ENCODE peak calls at places on chromosomes 7 and 10, in four cellular contexts. R, P, O and V are unnamed samples.

GRCh38 chr7:155232911-155233702 is 64.6 kb upstream of the INSIG1 start:
- DNase-seq in O (no peak), P (no peak), R (no peak), V (no peak)

GRCh38 chr7:39758234-39758970 is 135.0 kb downstream of the RALA start:
- DNase-seq in O (no peak), R (no peak), P (no peak), V (no peak)

GRCh38 chr7:41046221-41046761 is 656.6 kb downstream of the INHBA start:
- DNase-seq in P (no peak), O (no peak), R (no peak), V (no peak)

GRCh38 chr7:142485617-142486226 is 227.9 kb upstream of the PRSS58 start:
- DNase-seq in P (peak), O (peak), R (no peak), V (no peak)

GRCh38 chr10:13074562-13075451 is 25.2 kb upstream of the OPTN start:
- DNase-seq in P (peak), R (peak), O (peak), V (no peak)

GRCh38 chr7:45585628-45586027 is 11.5 kb downstream of the ADCY1 start:
- DNase-seq in R (no peak), O (no peak), P (no peak), V (no peak)

GRCh38 chr7:43314379-43315158 is 202.1 kb downstream of the HECW1 start:
- DNase-seq in P (no peak), R (no peak), O (no peak), V (no peak)

GRCh38 chr10:102229810-102230263 is 3.7 kb downstream of the ELOVL3 start:
- DNase-seq in R (peak), O (peak), P (peak), V (peak)

GRCh38 chr10:89921422-89921821 is 220.0 kb downstream of the KIF20B start:
- DNase-seq in P (no peak), R (no peak), O (no peak), V (no peak)

GRCh38 chr7:117672433-117672832 is 192.6 kb downstream of the CFTR start:
- DNase-seq in O (no peak), P (no peak), R (no peak), V (no peak)

GRCh38 chr7:24573554-24574338 is 494 bp downstream of the PALS2 start:
- DNase-seq in O (peak), R (peak), P (peak), V (no peak)

GRCh38 chr10:63265646-63266207 is 132.6 kb downstream of the NRBF2 start:
- DNase-seq in P (no peak), O (no peak), R (no peak), V (no peak)

GRCh38 chr7:36563706-36564325 is 160.5 kb downstream of the AOAH start:
- DNase-seq in O (no peak), P (no peak), R (no peak), V (no peak)

GRCh38 chr7:132422502-132423101 is 153.7 kb downstream of the PLXNA4 start:
- DNase-seq in O (no peak), P (no peak), R (no peak), V (no peak)

GRCh38 chr10:70688828-70689227 is 16.5 kb downstream of the ADAMTS14 start:
- DNase-seq in O (no peak), P (no peak), R (no peak), V (no peak)

GRCh38 chr7:44379366-44380178 is 54.2 kb upstream of the CAMK2B start:
- DNase-seq in O (no peak), P (peak), R (no peak), V (no peak)
- TF ChIP-seq CBFB in O (no peak), P (no peak), R (no peak), V (no peak)

DNA sequence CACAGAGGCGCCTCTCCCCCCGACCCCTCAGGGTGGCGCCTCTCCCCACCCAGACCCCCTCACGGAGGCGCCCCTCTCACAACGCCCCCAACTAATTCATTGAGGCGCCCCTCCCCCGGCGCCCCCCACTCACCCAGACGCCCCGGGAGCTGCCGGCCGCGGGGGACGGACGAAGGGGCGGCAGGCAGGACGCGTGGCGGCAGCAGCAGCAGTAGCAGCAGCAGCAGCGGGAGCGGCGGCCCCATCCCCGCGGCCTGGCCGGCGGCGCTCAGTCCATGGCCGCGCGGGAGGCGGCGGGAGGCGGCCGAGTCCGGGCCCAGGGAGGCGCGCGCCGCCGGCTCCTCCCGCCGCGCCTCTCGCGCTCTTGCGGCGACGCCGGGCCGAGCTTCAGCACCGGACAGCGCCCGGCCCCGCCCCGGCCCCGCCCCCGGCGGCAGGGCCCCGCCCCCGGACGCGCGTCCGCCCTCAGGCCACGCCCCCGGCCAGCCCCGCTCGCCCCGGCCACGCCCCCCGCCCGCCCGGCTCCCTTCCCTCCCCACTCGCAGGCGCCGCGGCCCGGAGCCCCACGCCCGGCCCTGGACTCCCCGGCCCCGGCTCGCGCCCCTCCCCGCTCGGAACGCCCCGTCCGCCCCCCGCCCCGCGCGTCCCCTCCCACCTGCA is at the start of gene PTPRN2:
- DNase-seq in R (no peak), P (peak), O (peak), V (no peak)
- TF ChIP-seq CBFB in R (no peak), P (no peak), O (no peak), V (no peak)

GRCh38 chr10:91344117-91344856 is 65.9 kb upstream of the HECTD2 start:
- DNase-seq in O (no peak), R (no peak), P (no peak), V (no peak)

GRCh38 chr10:91345716-91346115 is 64.4 kb upstream of the HECTD2 start:
- DNase-seq in P (no peak), R (no peak), O (no peak), V (no peak)

GRCh38 chr10:91343010-91343409 is 67.1 kb upstream of the HECTD2 start:
- DNase-seq in R (no peak), O (no peak), P (no peak), V (no peak)

GRCh38 chr10:91339729-91340128 is 70.4 kb upstream of the HECTD2 start:
- DNase-seq in O (no peak), P (no peak), R (no peak), V (no peak)

DNA sequence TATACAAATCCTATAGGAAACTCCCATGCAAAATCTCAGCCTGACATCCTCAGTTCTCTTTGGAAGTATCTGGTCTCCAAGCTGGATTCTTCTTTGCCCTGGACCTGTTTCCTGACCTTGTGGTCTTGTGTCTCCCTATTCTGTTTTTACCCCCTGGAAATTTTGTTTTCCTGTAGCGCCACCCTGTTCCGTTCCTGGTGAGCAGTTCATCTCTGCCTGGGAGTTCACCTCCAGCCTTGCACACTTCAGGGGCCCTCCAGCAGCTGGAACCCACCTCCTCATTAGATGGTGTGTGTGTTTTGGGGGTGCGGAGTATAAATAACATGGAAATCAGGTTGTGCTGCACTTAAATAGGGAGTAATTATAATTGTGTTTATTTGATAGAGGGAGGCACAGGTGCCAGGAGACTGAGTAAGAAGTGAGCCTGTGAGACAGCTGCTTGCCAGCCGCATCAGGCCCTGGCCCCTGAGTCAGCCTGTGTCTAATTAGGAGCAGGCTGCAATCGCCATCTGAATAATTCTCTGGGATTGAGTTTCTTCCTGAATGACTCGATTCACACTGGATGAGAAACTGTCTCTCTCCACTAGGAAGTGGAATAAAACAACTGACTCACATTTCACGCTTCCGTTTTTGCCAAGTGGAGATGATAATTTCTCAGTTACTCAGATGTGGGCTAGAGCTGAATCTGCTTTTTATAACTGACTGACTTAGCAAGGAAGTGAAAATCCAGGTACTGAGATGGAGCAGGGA is 69.4 kb upstream of the HECTD2 start:
- DNase-seq in O (no peak), R (no peak), P (no peak), V (no peak)
- TF ChIP-seq CBFB in O (no peak), R (no peak), P (no peak), V (no peak)

DNA sequence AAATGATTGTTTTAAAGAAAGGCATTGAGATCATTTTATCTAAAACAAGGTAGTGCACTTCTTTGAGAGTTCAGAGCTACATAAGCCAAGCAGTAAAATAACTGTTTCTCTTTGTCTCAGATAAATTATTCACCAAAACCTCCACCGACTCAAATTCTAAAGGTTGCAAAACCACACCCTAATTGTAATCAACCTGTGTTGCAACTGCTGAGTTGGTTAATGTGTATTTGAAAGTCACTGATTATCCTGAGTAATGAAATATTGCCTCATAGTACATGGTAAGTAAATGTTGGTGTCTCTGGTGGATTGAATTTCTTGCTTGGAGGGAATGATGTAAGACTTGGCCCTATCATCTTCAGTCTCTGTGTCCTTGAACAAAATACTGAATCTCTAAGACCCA is 35.9 kb upstream of the CYP2C9 start:
- DNase-seq in R (peak), P (no peak), O (no peak), V (no peak)
- TF ChIP-seq CBFB in R (no peak), P (no peak), O (no peak), V (no peak)

DNA sequence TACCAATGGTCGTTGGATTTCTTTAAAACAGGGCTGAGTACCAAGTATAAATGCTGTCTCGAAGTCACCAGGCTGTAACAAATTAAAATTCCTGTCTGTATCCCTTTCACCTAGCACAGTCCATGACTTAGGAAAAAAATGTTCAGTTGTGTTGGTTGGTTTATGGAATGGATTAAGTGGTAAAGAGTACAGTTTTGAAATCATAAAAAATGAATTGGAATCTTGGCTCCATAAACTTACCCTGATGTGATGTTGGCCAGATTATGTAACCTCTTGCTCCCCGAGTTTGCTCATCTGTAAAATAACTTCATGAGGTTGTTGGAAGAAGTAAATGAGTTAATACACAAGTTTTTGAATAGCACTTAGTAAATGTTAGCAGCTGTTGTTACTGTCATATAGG is 363.9 kb upstream of the LRGUK start:
- DNase-seq in P (no peak), R (no peak), O (no peak), V (no peak)
- TF ChIP-seq CBFB in P (no peak), R (no peak), O (no peak), V (no peak)

GRCh38 chr10:78961760-78962159 is 107.0 kb upstream of the ZMIZ1 start:
- DNase-seq in P (no peak), R (no peak), O (no peak), V (no peak)

GRCh38 chr10:78959901-78960300 is 108.9 kb upstream of the ZMIZ1 start:
- DNase-seq in R (no peak), P (no peak), O (no peak), V (no peak)

GRCh38 chr10:78957471-78958039 is 111.2 kb upstream of the ZMIZ1 start:
- DNase-seq in P (no peak), O (no peak), R (no peak), V (no peak)

GRCh38 chr10:78959217-78959616 is 109.5 kb upstream of the ZMIZ1 start:
- DNase-seq in R (no peak), O (no peak), P (peak), V (no peak)

GRCh38 chr10:78960316-78960800 is 108.4 kb upstream of the ZMIZ1 start:
- DNase-seq in O (no peak), R (no peak), P (no peak), V (no peak)
- TF ChIP-seq CBFB in O (no peak), R (no peak), P (no peak), V (no peak)

GRCh38 chr7:111951027-111951426 is 255.2 kb downstream of the DOCK4 start:
- DNase-seq in R (no peak), P (no peak), O (no peak), V (no peak)

GRCh38 chr7:111954056-111954455 is 252.1 kb downstream of the DOCK4 start:
- DNase-seq in P (no peak), R (no peak), O (no peak), V (no peak)

GRCh38 chr7:111954474-111955311 is 251.5 kb downstream of the DOCK4 start:
- DNase-seq in O (no peak), P (no peak), R (no peak), V (no peak)

GRCh38 chr7:111958431-111958830 is 247.8 kb downstream of the DOCK4 start:
- DNase-seq in P (no peak), O (no peak), R (no peak), V (no peak)

DNA sequence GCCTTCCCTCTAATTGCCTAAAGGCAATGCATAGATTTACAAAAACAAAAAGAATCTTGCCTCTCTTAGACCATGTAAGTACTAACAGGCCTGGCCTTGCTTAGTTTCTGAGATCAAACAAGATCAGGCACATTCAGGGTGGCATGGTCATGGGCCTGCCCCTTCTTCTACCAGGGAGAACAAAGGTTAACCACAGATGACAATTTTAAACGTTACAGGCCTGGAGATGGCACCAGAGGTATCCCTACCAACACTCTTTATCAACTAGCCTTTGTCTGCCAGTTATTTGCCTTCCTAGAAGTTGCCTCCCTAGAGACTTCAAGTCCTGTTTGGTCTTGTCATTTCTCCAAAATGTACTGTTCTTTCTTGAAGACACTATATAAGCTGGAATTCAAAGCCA is 252.6 kb downstream of the DOCK4 start:
- DNase-seq in P (no peak), O (no peak), R (peak), V (peak)
- TF ChIP-seq CBFB in P (no peak), O (no peak), R (no peak), V (no peak)

GRCh38 chr10:48813825-48814224 is 125.8 kb downstream of the LRRC18 start:
- DNase-seq in O (no peak), P (no peak), R (no peak), V (no peak)

GRCh38 chr10:48809261-48809660 is 124.6 kb downstream of the WDFY4 start:
- DNase-seq in P (no peak), R (no peak), O (no peak), V (no peak)

GRCh38 chr10:48814933-48815332 is 124.7 kb downstream of the LRRC18 start:
- DNase-seq in P (no peak), O (no peak), R (no peak), V (no peak)

GRCh38 chr10:48811461-48811860 is 126.8 kb downstream of the WDFY4 start:
- DNase-seq in R (no peak), O (no peak), P (no peak), V (no peak)

GRCh38 chr10:48811917-48812316 is 127.2 kb downstream of the WDFY4 start:
- DNase-seq in P (no peak), R (no peak), O (no peak), V (no peak)
- TF ChIP-seq CBFB in P (no peak), R (no peak), O (no peak), V (no peak)

DNA sequence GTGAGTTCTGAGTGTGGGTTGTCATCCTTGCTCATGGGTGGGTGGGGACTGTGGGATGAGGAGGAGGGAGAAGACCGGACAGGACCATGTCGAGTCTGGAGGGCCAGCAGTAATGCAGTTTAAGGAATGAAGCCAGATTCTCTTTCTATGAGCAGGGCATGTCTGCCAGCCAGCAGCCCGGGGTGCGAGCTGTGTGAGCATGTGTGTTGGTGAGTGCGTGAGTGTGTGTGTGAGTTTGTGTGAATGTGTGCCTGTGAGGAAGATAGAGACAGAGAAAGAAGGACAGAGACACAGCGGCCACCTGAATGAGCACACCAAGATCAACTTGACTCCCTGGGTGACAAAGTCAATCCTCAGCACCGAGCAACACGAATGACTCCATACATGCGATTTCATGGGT is 52.3 kb downstream of the ADARB2 start:
- DNase-seq in P (no peak), O (no peak), R (no peak), V (no peak)
- TF ChIP-seq CBFB in P (no peak), O (no peak), R (no peak), V (no peak)

GRCh38 chr7:83001362-83002040 is 161.2 kb downstream of the PCLO start:
- DNase-seq in P (no peak), R (no peak), O (no peak), V (no peak)
- TF ChIP-seq CBFB in P (no peak), R (no peak), O (no peak), V (no peak)